ENCODE peak calls at places on chromosomes 4 and X, in nine cellular contexts. I is neural crest cell, H is upper lobe of right lung, F is body of pancreas, K is uterus, A is OCI-LY7, D is suprapubic skin, C is vagina, B is cardiac muscle cell. U is an unnamed sample.

GRCh38 chrX:109856974-109857373 is 123.9 kb upstream of the ACSL4 start:
- DNase-seq in I (no peak), D (no peak), A (peak; percentile 35), B (peak; percentile 53), F (no peak), H (no peak), K (no peak), C (no peak), U (no peak)

GRCh38 chr4:156006192-156006591 is 52.5 kb upstream of the CTSO start:
- DNase-seq in K (no peak), H (no peak), D (no peak), C (no peak), A (no peak), F (no peak), B (no peak), I (no peak), U (no peak)

GRCh38 chr4:113951263-113951662 is 28.2 kb downstream of the ARSJ start:
- DNase-seq in A (no peak), H (no peak), I (no peak), K (no peak), B (peak; percentile 87), D (no peak), C (no peak), F (peak; percentile 8), U (no peak)

GRCh38 chrX:40394302-40394701 is 186.5 kb upstream of the ATP6AP2 start:
- DNase-seq in H (no peak), K (no peak), B (no peak), I (no peak), F (no peak), C (no peak), D (no peak), A (no peak), U (no peak)

GRCh38 chrX:77894921-77895886 is at the start of gene MAGT1:
- DNase-seq in C (peak; percentile 96), A (peak; percentile 95), D (peak; percentile 95), I (peak; percentile 67), B (peak; percentile 94), K (peak; percentile 95), H (peak; percentile 94), F (peak; percentile 92), U (peak; percentile 25)

GRCh38 chr4:183757105-183757504 is 98.0 kb downstream of the TRAPPC11 start:
- DNase-seq in K (no peak), D (no peak), B (no peak), C (no peak), I (no peak), F (no peak), A (no peak), H (no peak), U (no peak)

GRCh38 chr4:34183916-34184315 is 2060.4 kb downstream of the ARAP2 start:
- DNase-seq in K (no peak), B (no peak), C (no peak), F (no peak), D (no peak), H (no peak), I (no peak), A (no peak), U (no peak)

GRCh38 chr4:76302856-76303438 is 3.6 kb upstream of the STBD1 start:
- DNase-seq in H (no peak), F (no peak), A (no peak), B (no peak), D (no peak), C (no peak), I (no peak), K (no peak), U (no peak)

GRCh38 chr4:624705-625590 is at the start of gene PDE6B:
- DNase-seq in A (no peak), K (no peak), F (no peak), C (no peak), B (no peak), H (no peak), D (no peak), I (no peak), U (peak; percentile 73)

GRCh38 chrX:37701588-37701987 is 16.0 kb downstream of the XK start:
- DNase-seq in C (no peak), F (no peak), A (no peak), D (no peak), K (no peak), B (peak; percentile 49), I (no peak), H (no peak), U (no peak)

GRCh38 chr4:76305971-76306881 is at the start of gene STBD1:
- DNase-seq in C (no peak), K (peak; percentile 70), F (peak; percentile 88), I (peak; percentile 57), H (peak; percentile 90), A (no peak), D (peak; percentile 81), B (peak; percentile 96), U (peak; percentile 50)

GRCh38 chr4:42750831-42751230 is 93.9 kb upstream of the ATP8A1 start:
- DNase-seq in B (no peak), C (no peak), I (no peak), K (no peak), D (no peak), A (no peak), F (no peak), H (no peak), U (no peak)

GRCh38 chrX:64093761-64094160 is 111.7 kb downstream of the AMER1 start:
- DNase-seq in D (no peak), K (no peak), H (no peak), C (no peak), B (peak; percentile 22), F (no peak), I (no peak), A (peak; percentile 8), U (no peak)
- TF ChIP-seq CTCF in D (no peak), K (peak; percentile 24), H (peak; percentile 30), C (no peak), B (peak; percentile 23), F (peak; percentile 32), I (peak; percentile 55), A (peak; percentile 67), U (peak; percentile 39)

GRCh38 chr4:80362578-80363181 is 27.1 kb downstream of the CFAP299 start:
- DNase-seq in C (no peak), B (peak; percentile 60), K (no peak), F (peak; percentile 18), H (peak; percentile 65), I (peak; percentile 45), A (peak; percentile 86), D (no peak), U (peak; percentile 22)
- TF ChIP-seq CTCF in C (no peak), B (peak; percentile 75), K (no peak), F (peak; percentile 17), H (peak; percentile 54), I (peak; percentile 76), A (peak; percentile 98), D (no peak), U (peak; percentile 88)

GRCh38 chrX:153828723-153829548 is 1.4 kb downstream of the PDZD4 start:
- DNase-seq in F (no peak), K (no peak), C (no peak), H (no peak), D (no peak), B (peak; percentile 54), A (no peak), I (no peak), U (no peak)

GRCh38 chrX:153831435-153832150 is 1.2 kb upstream of the PDZD4 start:
- DNase-seq in D (no peak), I (no peak), C (no peak), H (no peak), K (no peak), F (no peak), B (no peak), A (no peak), U (no peak)

GRCh38 chrX:153829549-153829798 is 870 bp downstream of the PDZD4 start:
- DNase-seq in H (no peak), B (no peak), I (no peak), K (no peak), C (no peak), D (no peak), F (no peak), A (no peak), U (no peak)

GRCh38 chrX:153829799-153830631 is at the start of gene PDZD4:
- DNase-seq in C (no peak), A (no peak), K (no peak), D (no peak), F (no peak), H (no peak), I (no peak), B (peak; percentile 22), U (no peak)

DNA sequence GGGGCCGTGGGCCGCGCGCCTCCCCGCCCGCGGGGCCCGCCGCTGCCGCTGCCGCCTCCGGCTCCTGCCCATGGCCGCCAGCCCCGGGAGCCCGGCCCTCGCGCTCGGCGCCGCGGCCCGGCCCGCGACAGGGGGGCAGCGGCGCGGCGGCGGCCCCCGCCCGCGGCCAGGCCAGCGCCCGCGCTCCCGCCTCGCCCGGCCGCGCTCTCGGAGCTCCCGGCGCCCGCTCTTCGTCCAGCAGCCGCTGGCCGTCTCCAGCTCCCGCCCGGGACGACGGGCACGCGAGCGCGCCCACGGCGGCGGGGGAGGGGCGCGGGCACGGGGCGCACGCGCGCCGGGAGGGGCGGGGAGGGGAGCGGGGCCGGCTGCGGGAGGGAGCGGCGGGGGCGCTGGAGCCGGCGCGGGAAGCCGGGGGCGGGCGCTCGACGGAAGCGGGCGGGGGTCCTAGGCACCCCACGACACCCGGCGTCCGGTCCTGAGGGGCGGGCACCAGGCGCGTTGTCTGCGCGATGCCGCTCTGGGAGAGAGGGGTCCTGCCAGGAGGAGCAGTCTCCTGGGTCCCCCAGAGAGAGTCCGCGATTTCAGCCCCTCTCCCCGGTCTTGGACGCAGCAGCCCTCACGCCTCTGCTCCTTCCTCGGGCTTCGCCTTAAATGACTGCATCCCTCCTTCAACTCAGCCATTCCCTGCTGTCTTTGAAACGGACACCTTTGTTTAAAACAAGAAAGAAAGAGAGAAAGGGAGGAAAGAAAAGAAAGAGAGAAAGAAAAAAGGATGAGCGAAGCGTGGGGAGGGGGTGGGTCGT is 489 bp upstream of the PDZD4 start:
- DNase-seq in D (no peak), H (no peak), A (no peak), C (no peak), I (no peak), F (no peak), B (peak; percentile 11), K (no peak), U (no peak)
- TF ChIP-seq CTCF in D (no peak), H (no peak), A (no peak), C (no peak), I (no peak), F (no peak), B (no peak), K (no peak), U (no peak)

GRCh38 chrX:122115604-122116003 is 1068.2 kb downstream of the GLUD2 start:
- DNase-seq in B (no peak), K (no peak), F (no peak), I (no peak), A (no peak), D (no peak), H (no peak), C (no peak), U (no peak)

GRCh38 chrX:122119361-122119760 is 1064.7 kb upstream of the GRIA3 start:
- DNase-seq in I (no peak), D (no peak), A (no peak), C (no peak), K (no peak), B (no peak), F (no peak), H (no peak), U (no peak)

GRCh38 chrX:122113896-122114295 is 1066.5 kb downstream of the GLUD2 start:
- DNase-seq in I (no peak), F (no peak), C (no peak), D (no peak), H (no peak), K (no peak), B (no peak), A (no peak), U (no peak)

DNA sequence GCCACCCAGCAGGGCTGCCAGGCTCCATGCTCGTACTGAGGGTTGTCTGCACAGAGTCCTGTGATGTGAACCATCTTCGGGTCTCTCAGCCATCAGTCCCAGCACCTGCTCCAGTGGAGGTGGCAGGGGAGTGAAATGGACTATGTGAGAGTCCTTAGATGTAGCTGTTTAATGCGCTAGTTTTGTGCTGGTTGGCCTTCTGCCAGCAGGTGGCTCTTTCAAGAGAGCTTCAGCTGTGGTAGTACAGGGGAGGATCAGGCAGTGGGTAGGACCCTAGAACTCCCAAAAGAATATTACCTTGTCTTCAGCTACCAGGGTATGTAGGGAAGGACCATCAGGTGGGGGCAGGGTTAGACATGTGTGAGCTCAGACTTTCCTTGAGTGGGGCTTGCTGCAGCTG is 1066.0 kb downstream of the GLUD2 start:
- DNase-seq in H (no peak), C (no peak), K (no peak), I (no peak), D (no peak), F (no peak), B (no peak), A (no peak), U (no peak)
- TF ChIP-seq CTCF in H (no peak), C (no peak), K (no peak), I (no peak), D (no peak), F (no peak), B (no peak), A (no peak), U (no peak)